ENCODE peak calls at places on chromosomes 3 and 15, in ten cellular contexts. T, O, Y, U, G, W, F, Q, A and J are unnamed samples.

GRCh38 chr15:73081321-73081958 is 29.2 kb downstream of the NEO1 start:
- DNase-seq in O (no peak), U (no peak), T (peak; percentile 36), A (peak; percentile 42), F (no peak), Q (no peak), Y (no peak), W (peak; percentile 1), G (no peak), J (peak; percentile 11)

GRCh38 chr15:92958105-92958504 is 58.0 kb downstream of the CHD2 start:
- DNase-seq in A (no peak), O (no peak), F (no peak), U (peak; percentile 75), Y (no peak), T (no peak), W (no peak), Q (no peak), G (no peak), J (no peak)

GRCh38 chr3:40070816-40071215 is 238.7 kb upstream of the EIF1B start:
- DNase-seq in Q (no peak), G (no peak), O (no peak), A (no peak), U (no peak), W (no peak), Y (no peak), F (peak; percentile 78), T (no peak), J (no peak)

GRCh38 chr3:183443395-183444132 is 15.1 kb upstream of the MCF2L2 start:
- DNase-seq in F (no peak), T (no peak), O (no peak), Q (no peak), U (no peak), Y (no peak), G (no peak), A (no peak), W (no peak), J (no peak)

GRCh38 chr3:191070762-191071365 is 128.2 kb upstream of the OSTN start:
- DNase-seq in Q (no peak), F (no peak), O (no peak), U (no peak), G (no peak), W (no peak), T (peak; percentile 34), A (no peak), Y (no peak), J (no peak)

GRCh38 chr3:94626599-94626998 is 563.7 kb downstream of the NSUN3 start:
- DNase-seq in U (no peak), Q (no peak), Y (no peak), T (no peak), W (no peak), F (no peak), O (no peak), G (no peak), A (no peak), J (no peak)

GRCh38 chr3:78610462-78611125 is 1157.2 kb downstream of the ROBO1 start:
- DNase-seq in Y (no peak), W (no peak), G (no peak), U (no peak), Q (no peak), T (no peak), A (no peak), F (no peak), O (no peak), J (no peak)

GRCh38 chr3:57093489-57093888 is 33.0 kb downstream of the SPATA12 start:
- DNase-seq in F (no peak), T (no peak), Q (no peak), O (no peak), A (no peak), Y (no peak), U (no peak), W (no peak), G (no peak), J (no peak)

GRCh38 chr3:66851894-66852613 is 146.1 kb upstream of the KBTBD8 start:
- DNase-seq in T (no peak), O (no peak), Y (no peak), U (no peak), G (no peak), W (no peak), Q (no peak), F (no peak), A (no peak), J (no peak)

GRCh38 chr3:111895079-111895478 is 36.0 kb downstream of the PHLDB2 start:
- DNase-seq in O (no peak), A (peak; percentile 22), W (no peak), Y (no peak), F (no peak), G (no peak), T (peak; percentile 37), Q (no peak), U (no peak), J (no peak)

GRCh38 chr3:73029321-73029796 is 32.1 kb upstream of the EBLN2 start:
- DNase-seq in W (no peak), Y (no peak), F (no peak), U (no peak), O (no peak), G (no peak), T (peak; percentile 57), Q (no peak), A (peak; percentile 7), J (no peak)